ENCODE peak calls at places on chromosomes 3 and 15, in seven cellular contexts. X, A, H, W, N, J and C are unnamed samples.

GRCh38 chr15:69489101-69489571 is 36.5 kb downstream of the RPLP1 start:
- DNase-seq in X (no peak), A (no peak), H (no peak), W (no peak), N (no peak), J (no peak), C (no peak)

GRCh38 chr15:101445562-101446526 is 43.7 kb downstream of the PCSK6 start:
- DNase-seq in X (no peak), A (peak), H (peak), W (no peak), N (no peak), J (peak), C (no peak)

GRCh38 chr3:159828542-159828943 is 160.1 kb upstream of the IL12A start:
- DNase-seq in X (no peak), A (peak), H (peak), W (peak), N (no peak), J (peak), C (no peak)

GRCh38 chr15:25783607-25784131 is 79.5 kb downstream of the ATP10A start:
- DNase-seq in X (peak), A (no peak), H (no peak), W (peak), N (peak), J (peak), C (peak)

GRCh38 chr3:57298041-57298440 is 5.6 kb upstream of the ASB14 start:
- DNase-seq in X (no peak), A (peak), H (peak), W (peak), N (no peak), J (peak), C (no peak)

GRCh38 chr15:80849308-80849707 is 70.1 kb downstream of the CEMIP start:
- DNase-seq in X (no peak), A (peak), H (no peak), W (no peak), N (no peak), J (peak), C (no peak)

GRCh38 chr15:78177447-78177873 is 28.3 kb downstream of the IDH3A start:
- DNase-seq in X (peak), A (peak), H (peak), W (peak), N (peak), J (no peak), C (peak)

GRCh38 chr3:48919215-48920138 is 835 bp downstream of the ARIH2 start:
- DNase-seq in X (peak), A (peak), H (peak), W (peak), N (no peak), J (peak), C (no peak)

GRCh38 chr15:27676647-27677046 is 422.5 kb downstream of the OCA2 start:
- DNase-seq in X (no peak), A (no peak), H (no peak), W (no peak), N (no peak), J (no peak), C (no peak)

GRCh38 chr15:27681038-27681437 is 418.1 kb downstream of the OCA2 start:
- DNase-seq in X (no peak), A (no peak), H (no peak), W (peak), N (no peak), J (no peak), C (no peak)

GRCh38 chr15:27679621-27680521 is 419.2 kb downstream of the OCA2 start:
- DNase-seq in X (peak), A (no peak), H (no peak), W (peak), N (no peak), J (no peak), C (no peak)

GRCh38 chr15:27677951-27678350 is 421.2 kb downstream of the OCA2 start:
- DNase-seq in X (no peak), A (no peak), H (no peak), W (no peak), N (no peak), J (no peak), C (no peak)

DNA sequence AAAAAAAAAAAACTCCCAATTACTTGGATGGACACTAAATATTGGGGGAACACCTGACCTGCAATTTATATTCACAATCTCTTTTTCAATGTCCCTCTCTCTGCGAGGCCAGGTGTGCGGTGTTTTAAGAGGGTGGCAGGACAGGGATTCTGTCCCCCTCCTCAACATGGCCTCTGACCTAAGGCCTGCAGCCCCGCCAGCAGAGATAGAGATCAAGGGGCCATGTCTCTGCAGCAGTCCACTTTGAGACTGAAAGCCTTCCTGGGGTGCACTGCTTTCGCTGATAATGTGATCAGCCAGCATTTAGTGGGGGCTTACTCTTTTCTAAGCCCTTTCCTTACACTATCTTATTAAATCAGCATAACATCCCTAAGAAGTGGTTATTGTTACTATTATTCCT is 419.9 kb downstream of the OCA2 start:
- DNase-seq in X (no peak), A (no peak), H (no peak), W (no peak), N (no peak), J (no peak), C (no peak)
- H2BK5ac ChIP-seq in X (no peak), A (no peak), H (no peak), W (no peak), N (no peak), J (no peak), C (no peak)

GRCh38 chr3:71450985-71451560 is 132.5 kb downstream of the FOXP1 start:
- DNase-seq in X (no peak), A (no peak), H (no peak), W (no peak), N (no peak), J (peak), C (no peak)
- H3K4me2 ChIP-seq in X (no peak), A (no peak), H (no peak), W (no peak), N (no peak), J (no peak), C (no peak)

DNA sequence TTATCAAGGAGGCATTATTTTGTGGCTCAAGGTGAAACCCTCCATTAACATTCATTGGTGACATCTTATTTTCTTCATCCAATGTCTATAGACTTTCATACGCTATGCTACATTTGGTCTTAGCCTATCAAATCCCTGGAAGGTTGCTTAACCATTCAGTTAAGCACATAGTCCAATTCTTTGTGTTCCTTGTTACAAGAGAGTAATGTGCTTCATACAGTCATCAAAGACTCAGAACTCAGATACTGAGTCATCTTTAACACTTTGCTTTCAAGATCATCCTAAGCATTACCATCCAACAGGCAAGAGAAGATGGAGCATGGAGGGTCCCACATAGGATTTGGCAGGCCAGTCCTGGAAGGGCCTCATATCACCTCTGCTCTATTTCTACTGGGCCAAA is 1202.1 kb downstream of the ROBO1 start:
- DNase-seq in X (no peak), A (no peak), H (no peak), W (no peak), N (no peak), J (no peak), C (no peak)
- H2BK5ac ChIP-seq in X (no peak), A (no peak), H (no peak), W (no peak), N (no peak), J (no peak), C (no peak)

GRCh38 chr15:70777156-70777926 is 14.0 kb upstream of the UACA start:
- DNase-seq in X (no peak), A (peak), H (peak), W (no peak), N (no peak), J (no peak), C (no peak)

GRCh38 chr15:70775160-70775559 is 11.8 kb upstream of the UACA start:
- DNase-seq in X (no peak), A (peak), H (peak), W (no peak), N (no peak), J (peak), C (no peak)

GRCh38 chr15:70781236-70781635 is 17.9 kb upstream of the UACA start:
- DNase-seq in X (peak), A (no peak), H (peak), W (peak), N (no peak), J (no peak), C (no peak)

GRCh38 chr15:70783041-70783440 is 19.7 kb upstream of the UACA start:
- DNase-seq in X (no peak), A (no peak), H (no peak), W (no peak), N (no peak), J (no peak), C (no peak)

GRCh38 chr15:70778258-70779076 is 15.1 kb upstream of the UACA start:
- DNase-seq in X (no peak), A (peak), H (peak), W (no peak), N (no peak), J (peak), C (no peak)
- H3K4me2 ChIP-seq in X (no peak), A (no peak), H (no peak), W (no peak), N (no peak), J (peak), C (no peak)